ENCODE peak calls at places on chromosomes 3 and 15, in five cellular contexts. One of them, this sample, is unnamed.

GRCh38 chr15:85312925-85313324 is 67.5 kb upstream of the AKAP13 start:
- DNase-seq in lower lobe of right lung: no peak
- DNase-seq in right lobe of liver: no peak
- DNase-seq in endothelial cell: no peak
- DNase-seq in B cell: no peak
- DNase-seq in this sample: no peak

GRCh38 chr3:51955893-51956770 is 951 bp downstream of the GPR62 start:
- DNase-seq in lower lobe of right lung: no peak
- DNase-seq in right lobe of liver: no peak
- DNase-seq in endothelial cell: peak
- DNase-seq in B cell: peak
- DNase-seq in this sample: peak

GRCh38 chr15:81229596-81229995 is 32.9 kb downstream of the IL16 start:
- DNase-seq in lower lobe of right lung: no peak
- DNase-seq in right lobe of liver: no peak
- DNase-seq in endothelial cell: no peak
- DNase-seq in B cell: no peak
- DNase-seq in this sample: no peak

GRCh38 chr3:150699068-150699635 is 4.6 kb downstream of the ERICH6 start:
- DNase-seq in lower lobe of right lung: no peak
- DNase-seq in right lobe of liver: no peak
- DNase-seq in endothelial cell: no peak
- DNase-seq in B cell: no peak
- DNase-seq in this sample: no peak

GRCh38 chr3:25293736-25294135 is 134.3 kb upstream of the RARB start:
- DNase-seq in lower lobe of right lung: no peak
- DNase-seq in right lobe of liver: no peak
- DNase-seq in endothelial cell: no peak
- DNase-seq in B cell: no peak
- DNase-seq in this sample: no peak

GRCh38 chr15:60444289-60444912 is 34.5 kb downstream of the ICE2 start:
- DNase-seq in lower lobe of right lung: no peak
- DNase-seq in right lobe of liver: no peak
- DNase-seq in endothelial cell: no peak
- DNase-seq in B cell: no peak
- DNase-seq in this sample: no peak

GRCh38 chr3:59240856-59241255 is 191.0 kb upstream of the CFAP20DC start:
- DNase-seq in lower lobe of right lung: no peak
- DNase-seq in right lobe of liver: no peak
- DNase-seq in endothelial cell: no peak
- DNase-seq in B cell: no peak
- DNase-seq in this sample: no peak

GRCh38 chr15:52857937-52858336 is 67.8 kb upstream of the ONECUT1 start:
- DNase-seq in lower lobe of right lung: no peak
- DNase-seq in right lobe of liver: no peak
- DNase-seq in endothelial cell: no peak
- DNase-seq in B cell: no peak
- DNase-seq in this sample: no peak

GRCh38 chr3:119019767-119020518 is 14.7 kb downstream of the IGSF11 start:
- DNase-seq in lower lobe of right lung: no peak
- DNase-seq in right lobe of liver: no peak
- DNase-seq in endothelial cell: no peak
- DNase-seq in B cell: no peak
- DNase-seq in this sample: no peak

GRCh38 chr3:61146010-61146569 is 105.2 kb downstream of the FHIT start:
- DNase-seq in lower lobe of right lung: no peak
- DNase-seq in right lobe of liver: no peak
- DNase-seq in endothelial cell: no peak
- DNase-seq in B cell: no peak
- DNase-seq in this sample: no peak

GRCh38 chr3:30631237-30631961 is 25.0 kb downstream of the TGFBR2 start:
- DNase-seq in lower lobe of right lung: no peak
- DNase-seq in right lobe of liver: no peak
- DNase-seq in endothelial cell: no peak
- DNase-seq in B cell: peak
- DNase-seq in this sample: no peak

GRCh38 chr3:115624029-115624645 is 827 bp downstream of the GAP43 start:
- DNase-seq in lower lobe of right lung: no peak
- DNase-seq in right lobe of liver: no peak
- DNase-seq in endothelial cell: peak
- DNase-seq in B cell: no peak
- DNase-seq in this sample: no peak

GRCh38 chr15:32861741-32862140 is 143.9 kb downstream of the GREM1 start:
- DNase-seq in lower lobe of right lung: peak
- DNase-seq in right lobe of liver: peak
- DNase-seq in endothelial cell: no peak
- DNase-seq in B cell: peak
- DNase-seq in this sample: no peak

GRCh38 chr3:155651489-155652223 is 93.2 kb downstream of the PLCH1 start:
- DNase-seq in lower lobe of right lung: no peak
- DNase-seq in right lobe of liver: no peak
- DNase-seq in endothelial cell: no peak
- DNase-seq in B cell: no peak
- DNase-seq in this sample: no peak

GRCh38 chr15:67917037-67917436 is 77.2 kb upstream of the RNU6-1 start:
- DNase-seq in lower lobe of right lung: no peak
- DNase-seq in right lobe of liver: peak
- DNase-seq in endothelial cell: no peak
- DNase-seq in B cell: no peak
- DNase-seq in this sample: no peak

GRCh38 chr15:93050648-93051047 is 38.4 kb downstream of the RGMA start:
- DNase-seq in lower lobe of right lung: no peak
- DNase-seq in right lobe of liver: peak
- DNase-seq in endothelial cell: no peak
- DNase-seq in B cell: no peak
- DNase-seq in this sample: no peak

GRCh38 chr3:194395767-194396527 is 3.1 kb downstream of the GP5 start:
- DNase-seq in lower lobe of right lung: no peak
- DNase-seq in right lobe of liver: peak
- DNase-seq in endothelial cell: no peak
- DNase-seq in B cell: no peak
- DNase-seq in this sample: no peak

GRCh38 chr3:140399853-140400252 is 278.0 kb upstream of the TRIM42 start:
- DNase-seq in lower lobe of right lung: no peak
- DNase-seq in right lobe of liver: no peak
- DNase-seq in endothelial cell: no peak
- DNase-seq in B cell: no peak
- DNase-seq in this sample: no peak

GRCh38 chr3:8986741-8987672 is 23.7 kb upstream of the RAD18 start:
- DNase-seq in lower lobe of right lung: no peak
- DNase-seq in right lobe of liver: no peak
- DNase-seq in endothelial cell: no peak
- DNase-seq in B cell: no peak
- DNase-seq in this sample: no peak

GRCh38 chr3:129435367-129435766 is 4.4 kb downstream of the MBD4 start:
- DNase-seq in lower lobe of right lung: no peak
- DNase-seq in right lobe of liver: no peak
- DNase-seq in endothelial cell: no peak
- DNase-seq in B cell: no peak
- DNase-seq in this sample: no peak
- TF ChIP-seq CTCF in lower lobe of right lung: no peak
- TF ChIP-seq CTCF in right lobe of liver: no peak
- TF ChIP-seq CTCF in endothelial cell: no peak
- TF ChIP-seq CTCF in B cell: no peak
- TF ChIP-seq CTCF in this sample: peak

GRCh38 chr3:133486658-133487057 is 86.8 kb downstream of the BFSP2 start:
- DNase-seq in lower lobe of right lung: no peak
- DNase-seq in right lobe of liver: no peak
- DNase-seq in endothelial cell: no peak
- DNase-seq in B cell: no peak
- DNase-seq in this sample: no peak
- TF ChIP-seq CTCF in lower lobe of right lung: no peak
- TF ChIP-seq CTCF in right lobe of liver: no peak
- TF ChIP-seq CTCF in endothelial cell: no peak
- TF ChIP-seq CTCF in B cell: no peak
- TF ChIP-seq CTCF in this sample: no peak

DNA sequence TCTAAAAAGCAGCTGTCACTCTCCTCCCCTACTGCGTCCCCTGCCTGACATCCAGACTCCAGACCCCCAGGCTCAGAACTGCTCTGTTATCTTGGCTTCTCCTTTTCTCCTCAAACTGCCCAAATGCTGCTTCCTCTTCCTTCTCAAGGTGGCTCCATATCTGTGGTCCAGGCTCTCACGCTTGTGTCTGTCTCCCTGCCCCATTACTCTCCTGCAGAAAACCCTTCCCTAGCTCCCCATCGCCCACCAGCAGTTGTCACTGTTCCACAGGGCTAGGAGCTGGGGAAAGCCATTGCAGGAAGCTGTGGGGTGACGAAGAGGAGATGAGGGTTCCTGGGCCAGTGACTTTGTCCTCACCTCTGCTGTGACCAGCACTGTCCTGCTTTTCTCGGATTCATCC is 30.7 kb upstream of the CGNL1 start:
- DNase-seq in lower lobe of right lung: no peak
- DNase-seq in right lobe of liver: peak
- DNase-seq in endothelial cell: peak
- DNase-seq in B cell: no peak
- DNase-seq in this sample: no peak
- TF ChIP-seq CTCF in lower lobe of right lung: no peak
- TF ChIP-seq CTCF in right lobe of liver: peak
- TF ChIP-seq CTCF in endothelial cell: no peak
- TF ChIP-seq CTCF in B cell: no peak
- TF ChIP-seq CTCF in this sample: no peak

GRCh38 chr3:13346481-13347389 is 73.4 kb downstream of the NUP210 start:
- DNase-seq in lower lobe of right lung: no peak
- DNase-seq in right lobe of liver: no peak
- DNase-seq in endothelial cell: peak
- DNase-seq in B cell: peak
- DNase-seq in this sample: no peak
- TF ChIP-seq CTCF in lower lobe of right lung: no peak
- TF ChIP-seq CTCF in right lobe of liver: no peak
- TF ChIP-seq CTCF in endothelial cell: peak
- TF ChIP-seq CTCF in B cell: no peak
- TF ChIP-seq CTCF in this sample: no peak

GRCh38 chr3:13762931-13763330 is 116.9 kb downstream of the WNT7A start:
- DNase-seq in lower lobe of right lung: no peak
- DNase-seq in right lobe of liver: no peak
- DNase-seq in endothelial cell: no peak
- DNase-seq in B cell: no peak
- DNase-seq in this sample: no peak
- TF ChIP-seq CTCF in lower lobe of right lung: no peak
- TF ChIP-seq CTCF in right lobe of liver: no peak
- TF ChIP-seq CTCF in endothelial cell: no peak
- TF ChIP-seq CTCF in B cell: no peak
- TF ChIP-seq CTCF in this sample: no peak

GRCh38 chr3:98733778-98734281 is 29.3 kb upstream of the ST3GAL6 start:
- DNase-seq in lower lobe of right lung: peak
- DNase-seq in right lobe of liver: peak
- DNase-seq in endothelial cell: no peak
- DNase-seq in B cell: no peak
- DNase-seq in this sample: peak
- TF ChIP-seq CTCF in lower lobe of right lung: no peak
- TF ChIP-seq CTCF in right lobe of liver: no peak
- TF ChIP-seq CTCF in endothelial cell: no peak
- TF ChIP-seq CTCF in B cell: no peak
- TF ChIP-seq CTCF in this sample: no peak

DNA sequence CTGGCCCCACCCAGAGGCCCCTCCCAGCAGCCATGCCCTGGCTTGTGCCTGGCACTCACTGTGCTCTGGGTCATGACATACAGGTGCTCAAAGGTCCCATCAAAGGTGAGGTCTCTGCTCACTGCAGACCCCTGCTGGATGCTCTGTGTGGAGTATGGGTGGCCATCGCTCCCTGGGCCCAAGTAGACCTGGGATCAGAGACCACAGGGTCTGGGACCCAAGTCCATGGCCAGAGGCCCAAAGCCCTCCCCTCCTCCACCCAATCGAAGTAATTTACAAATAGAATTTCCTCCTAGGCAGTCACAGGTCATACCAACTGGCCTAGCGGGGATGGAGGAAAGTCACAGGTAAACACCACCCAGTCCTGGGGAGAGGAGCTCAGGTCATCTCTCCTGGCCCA is 7.6 kb downstream of the PLXNB1 start:
- DNase-seq in lower lobe of right lung: no peak
- DNase-seq in right lobe of liver: no peak
- DNase-seq in endothelial cell: no peak
- DNase-seq in B cell: no peak
- DNase-seq in this sample: no peak
- TF ChIP-seq CTCF in lower lobe of right lung: no peak
- TF ChIP-seq CTCF in right lobe of liver: no peak
- TF ChIP-seq CTCF in endothelial cell: no peak
- TF ChIP-seq CTCF in B cell: no peak
- TF ChIP-seq CTCF in this sample: peak